ENCODE peak calls at places on chromosomes 1 and 21, in seven cellular contexts. O is transverse colon; W is CD4-positive, alpha-beta T cell; U is dorsolateral prefrontal cortex; Q is neural crest cell; G is PC-9; D is CD8-positive, alpha-beta T cell. J is an unnamed sample.

GRCh38 chr1:79599257-79599656 is 592.7 kb upstream of the ADGRL4 start:
- DNase-seq in O (no peak), W (no peak), U (no peak), Q (no peak), G (no peak), D (no peak), J (no peak)

GRCh38 chr1:44084998-44085675 is 33.5 kb upstream of the KLF17 start:
- DNase-seq in O (no peak), W (no peak), U (no peak), Q (no peak), G (peak), D (no peak), J (no peak)

GRCh38 chr1:162094271-162094670 is 24.8 kb downstream of the NOS1AP start:
- DNase-seq in O (no peak), W (no peak), U (no peak), Q (no peak), G (peak), D (no peak), J (no peak)

GRCh38 chr1:145879775-145880174 is 5.9 kb downstream of the ANKRD35 start:
- DNase-seq in O (no peak), W (no peak), U (no peak), Q (no peak), G (no peak), D (no peak), J (no peak)

GRCh38 chr1:169529068-169529642 is 43.4 kb upstream of the SLC19A2 start:
- DNase-seq in O (peak), W (no peak), U (no peak), Q (no peak), G (peak), D (no peak), J (peak)

GRCh38 chr1:206469933-206470691 is at the start of gene IKBKE:
- DNase-seq in O (peak), W (peak), U (no peak), Q (no peak), G (peak), D (peak), J (no peak)

GRCh38 chr21:45559216-45560105 is 17.2 kb upstream of the SLC19A1 start:
- DNase-seq in O (no peak), W (no peak), U (peak), Q (no peak), G (no peak), D (no peak), J (no peak)

GRCh38 chr1:161085165-161085564 is 4.2 kb downstream of the NECTIN4 start:
- DNase-seq in O (no peak), W (no peak), U (no peak), Q (no peak), G (no peak), D (no peak), J (no peak)

GRCh38 chr1:154431586-154432373 is 26.6 kb downstream of the IL6R start:
- DNase-seq in O (no peak), W (no peak), U (no peak), Q (no peak), G (peak), D (no peak), J (no peak)

GRCh38 chr1:173427146-173428054 is 49.7 kb upstream of the PRDX6 start:
- DNase-seq in O (no peak), W (no peak), U (no peak), Q (no peak), G (no peak), D (no peak), J (no peak)

GRCh38 chr1:32358435-32358834 is 3.9 kb downstream of the FAM229A start:
- DNase-seq in O (no peak), W (no peak), U (no peak), Q (no peak), G (no peak), D (no peak), J (no peak)

GRCh38 chr1:225580180-225581099 is 72.5 kb downstream of the ENAH start:
- DNase-seq in O (no peak), W (no peak), U (no peak), Q (no peak), G (no peak), D (no peak), J (no peak)

GRCh38 chr1:207659545-207660148 is 14.7 kb downstream of the CR1L start:
- DNase-seq in O (peak), W (no peak), U (no peak), Q (no peak), G (no peak), D (no peak), J (no peak)

GRCh38 chr1:33119532-33120217 is 38.7 kb downstream of the AZIN2 start:
- DNase-seq in O (no peak), W (no peak), U (no peak), Q (no peak), G (no peak), D (no peak), J (no peak)

GRCh38 chr21:42059721-42060120 is 11.4 kb upstream of the UMODL1 start:
- DNase-seq in O (no peak), W (no peak), U (no peak), Q (no peak), G (no peak), D (no peak), J (no peak)

GRCh38 chr1:33342041-33342723 is 21.3 kb upstream of the A3GALT2 start:
- DNase-seq in O (peak), W (no peak), U (peak), Q (no peak), G (peak), D (no peak), J (no peak)

GRCh38 chr1:201128962-201129361 is 2.0 kb upstream of the ASCL5 start:
- DNase-seq in O (no peak), W (no peak), U (no peak), Q (no peak), G (no peak), D (no peak), J (no peak)

GRCh38 chr1:182806015-182806678 is 16.6 kb downstream of the NPL start:
- DNase-seq in O (no peak), W (no peak), U (no peak), Q (no peak), G (no peak), D (no peak), J (no peak)

GRCh38 chr1:65813956-65814355 is 21.3 kb downstream of the PDE4B start:
- DNase-seq in O (no peak), W (no peak), U (no peak), Q (no peak), G (no peak), D (no peak), J (no peak)

GRCh38 chr1:172277277-172277676 is 143.2 kb upstream of the C1orf105 start:
- DNase-seq in O (no peak), W (no peak), U (no peak), Q (no peak), G (no peak), D (no peak), J (no peak)

GRCh38 chr1:109255673-109256072 is 6.3 kb downstream of the CELSR2 start:
- DNase-seq in O (no peak), W (no peak), U (no peak), Q (no peak), G (no peak), D (no peak), J (no peak)

GRCh38 chr1:109258481-109259466 is 9.4 kb downstream of the CELSR2 start:
- DNase-seq in O (no peak), W (no peak), U (no peak), Q (no peak), G (no peak), D (no peak), J (no peak)

GRCh38 chr1:109257682-109258421 is 8.5 kb downstream of the CELSR2 start:
- DNase-seq in O (no peak), W (no peak), U (no peak), Q (no peak), G (no peak), D (no peak), J (no peak)

GRCh38 chr1:109256085-109256484 is 6.7 kb downstream of the CELSR2 start:
- DNase-seq in O (no peak), W (no peak), U (no peak), Q (no peak), G (no peak), D (no peak), J (no peak)

DNA sequence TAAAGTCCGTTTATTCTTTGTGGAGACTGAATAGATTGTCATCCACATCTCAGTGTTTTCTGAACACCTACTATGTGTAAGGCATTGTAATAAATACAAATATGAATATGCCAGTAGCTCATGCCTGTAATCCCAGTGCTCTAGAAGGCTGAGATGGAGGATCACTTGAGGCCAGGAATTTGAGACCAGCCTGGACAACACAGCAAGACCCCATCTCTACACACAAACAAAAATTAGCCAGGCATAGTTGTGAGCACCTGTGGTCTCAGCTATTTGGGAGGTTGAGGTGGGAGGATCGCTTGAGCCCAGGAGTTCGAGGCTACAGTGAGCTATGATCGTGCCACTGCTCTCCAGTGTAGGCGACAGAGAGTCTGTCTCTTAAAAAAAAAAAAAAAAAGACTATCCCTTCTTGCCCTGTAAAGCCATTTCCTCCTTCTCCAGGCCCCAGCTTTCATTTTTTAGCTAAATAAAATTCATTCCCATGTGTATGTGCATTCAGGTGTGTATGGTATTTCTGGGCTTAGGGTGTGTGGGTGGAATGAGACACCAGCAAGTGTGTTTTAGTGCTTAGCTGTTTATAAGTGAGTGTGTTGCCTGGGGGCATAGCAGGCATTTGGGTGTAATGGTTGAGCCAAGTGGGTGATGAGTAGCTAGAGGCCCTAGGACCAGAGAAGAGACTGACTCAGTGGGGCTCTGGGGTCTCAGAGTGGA is 7.8 kb downstream of the CELSR2 start:
- DNase-seq in O (no peak), W (no peak), U (no peak), Q (no peak), G (peak), D (no peak), J (no peak)
- TF ChIP-seq CTCF in O (no peak), W (no peak), U (no peak), Q (no peak), G (no peak), D (no peak), J (no peak)

GRCh38 chr1:155978325-155978972 is at the start of gene ARHGEF2:
- DNase-seq in O (peak), W (peak), U (peak), Q (peak), G (peak), D (peak), J (peak)
- TF ChIP-seq CTCF in O (no peak), W (peak), U (no peak), Q (peak), G (no peak), D (no peak), J (no peak)

GRCh38 chr1:67214420-67215174 is 48.3 kb downstream of the IL23R start:
- DNase-seq in O (peak), W (peak), U (no peak), Q (peak), G (no peak), D (no peak), J (no peak)
- TF ChIP-seq CTCF in O (no peak), W (peak), U (peak), Q (peak), G (peak), D (peak), J (peak)

GRCh38 chr1:74271503-74271902 is 36.3 kb downstream of the TNNI3K start:
- DNase-seq in O (no peak), W (no peak), U (no peak), Q (no peak), G (no peak), D (no peak), J (no peak)
- TF ChIP-seq CTCF in O (no peak), W (no peak), U (no peak), Q (peak), G (no peak), D (no peak), J (no peak)

GRCh38 chr1:24748191-24749121 is 3.2 kb downstream of the CLIC4 start:
- DNase-seq in O (no peak), W (no peak), U (no peak), Q (no peak), G (no peak), D (no peak), J (no peak)

GRCh38 chr1:24745711-24746582 is 700 bp downstream of the CLIC4 start:
- DNase-seq in O (peak), W (no peak), U (no peak), Q (peak), G (peak), D (peak), J (peak)

GRCh38 chr1:24742090-24742938 is 2.9 kb upstream of the CLIC4 start:
- DNase-seq in O (peak), W (no peak), U (no peak), Q (no peak), G (peak), D (no peak), J (no peak)

GRCh38 chr1:24743404-24744211 is 1.6 kb upstream of the CLIC4 start:
- DNase-seq in O (no peak), W (no peak), U (no peak), Q (no peak), G (no peak), D (no peak), J (no peak)

DNA sequence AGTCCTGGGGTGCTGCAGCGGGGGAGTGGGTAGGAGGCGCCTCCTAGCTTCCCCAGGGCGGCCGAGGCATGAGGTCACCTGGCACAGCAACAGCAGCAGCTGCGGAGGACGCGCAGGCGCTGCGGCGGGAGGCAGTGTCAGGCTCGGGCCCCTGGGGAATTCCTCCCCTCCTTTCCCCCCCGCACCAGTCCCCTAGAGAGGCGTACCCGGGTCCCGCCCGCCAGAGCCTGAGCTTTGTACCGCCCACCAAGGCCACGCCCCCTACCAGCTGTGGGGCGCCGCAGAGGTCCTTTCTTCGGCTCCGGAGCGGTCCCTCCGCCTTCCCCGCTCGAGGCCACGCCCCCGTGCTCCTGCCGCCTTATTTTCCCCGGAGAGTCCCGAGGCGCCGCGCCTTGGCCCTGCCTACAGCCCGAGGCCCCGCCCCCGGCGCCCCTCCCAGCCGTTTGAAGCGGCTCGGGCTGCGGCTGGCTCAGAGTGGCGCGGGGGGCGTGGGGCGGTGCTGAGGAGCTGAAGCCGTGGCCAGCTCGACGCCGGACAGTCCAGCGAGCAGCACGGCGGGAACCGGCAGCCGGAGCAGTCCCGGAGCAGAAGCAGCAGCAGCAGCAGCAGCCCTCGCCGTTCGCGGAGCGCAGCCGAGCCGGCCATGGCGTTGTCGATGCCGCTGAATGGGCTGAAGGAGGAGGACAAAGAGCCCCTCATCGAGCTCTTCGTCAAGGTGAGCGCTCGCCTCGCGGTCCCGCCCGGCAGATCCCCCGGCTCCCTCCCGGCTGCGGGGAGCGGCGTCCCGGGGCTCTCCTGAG is at the start of gene CLIC4:
- DNase-seq in O (peak), W (peak), U (peak), Q (peak), G (peak), D (peak), J (peak)
- TF ChIP-seq CTCF in O (no peak), W (no peak), U (peak), Q (no peak), G (no peak), D (no peak), J (no peak)

GRCh38 chr1:89149229-89149628 is 23.3 kb upstream of the GBP2 start:
- DNase-seq in O (peak), W (no peak), U (peak), Q (no peak), G (peak), D (no peak), J (no peak)
- TF ChIP-seq CTCF in O (no peak), W (no peak), U (no peak), Q (peak), G (no peak), D (no peak), J (no peak)